ENCODE peak calls at places on chromosomes 16 and 17, in four cellular contexts. B, A, P and U are unnamed samples.
A peak's percentile ranks its signal among the peaks of the same experiment; 100 is the strongest.

GRCh38 chr17:2058521-2059124 is 3.7 kb downstream of the HIC1 start:
- DNase-seq in B (peak; percentile 80), A (peak; percentile 62), P (peak; percentile 52), U (peak; percentile 92)

GRCh38 chr17:21286771-21287702 is 2.5 kb downstream of the MAP2K3 start:
- DNase-seq in B (no peak), A (peak; percentile 38), P (no peak), U (no peak)

GRCh38 chr17:30414486-30414885 is 35.8 kb downstream of the CPD start:
- DNase-seq in B (no peak), A (no peak), P (no peak), U (no peak)

GRCh38 chr17:75268931-75269330 is 2.1 kb downstream of the MIF4GD start:
- DNase-seq in B (no peak), A (no peak), P (no peak), U (no peak)

GRCh38 chr16:35798885-35799426 is 2339.5 kb downstream of the TP53TG3F start:
- DNase-seq in B (no peak), A (no peak), P (no peak), U (no peak)

GRCh38 chr17:55238197-55238930 is 26.4 kb upstream of the HLF start:
- DNase-seq in B (peak; percentile 94), A (peak; percentile 97), P (peak; percentile 69), U (peak; percentile 97)

GRCh38 chr16:51722467-51722866 is 571.4 kb upstream of the SALL1 start:
- DNase-seq in B (no peak), A (no peak), P (no peak), U (no peak)

GRCh38 chr17:67818110-67819002 is 6.9 kb upstream of the BPTF start:
- DNase-seq in B (peak; percentile 43), A (peak; percentile 7), P (no peak), U (no peak)

GRCh38 chr17:65824901-65825300 is 263.5 kb upstream of the AXIN2 start:
- DNase-seq in B (no peak), A (no peak), P (no peak), U (no peak)

GRCh38 chr16:7086842-7087616 is 245.6 kb upstream of the RBFOX1 start:
- DNase-seq in B (no peak), A (no peak), P (no peak), U (no peak)

GRCh38 chr16:19804538-19805323 is 79.9 kb downstream of the GPRC5B start:
- DNase-seq in B (no peak), A (no peak), P (no peak), U (peak; percentile 80)

GRCh38 chr17:60656499-60656898 is 21.2 kb upstream of the BCAS3 start:
- DNase-seq in B (no peak), A (no peak), P (no peak), U (no peak)

GRCh38 chr17:47698749-47699535 is 5.0 kb downstream of the TBKBP1 start:
- DNase-seq in B (peak; percentile 91), A (peak; percentile 44), P (peak; percentile 70), U (peak; percentile 74)

GRCh38 chr16:79372504-79373184 is 227.9 kb downstream of the MAF start:
- DNase-seq in B (no peak), A (no peak), P (no peak), U (no peak)

GRCh38 chr16:11757671-11758545 is 15.3 kb upstream of the TXNDC11 start:
- DNase-seq in B (no peak), A (no peak), P (no peak), U (no peak)

GRCh38 chr16:81489547-81490267 is 45.1 kb downstream of the CMIP start:
- DNase-seq in B (peak; percentile 21), A (no peak), P (no peak), U (no peak)

GRCh38 chr16:68642436-68643064 is 2.6 kb upstream of the CDH3 start:
- DNase-seq in B (no peak), A (no peak), P (no peak), U (no peak)

GRCh38 chr16:9114842-9115241 is 23.4 kb downstream of the HAPSTR1 start:
- DNase-seq in B (no peak), A (no peak), P (no peak), U (no peak)

GRCh38 chr16:30053376-30054015 is 12.1 kb upstream of the ALDOA start:
- DNase-seq in B (no peak), A (no peak), P (no peak), U (no peak)

GRCh38 chr17:48127371-48128051 is 19.9 kb downstream of the SNX11 start:
- DNase-seq in B (no peak), A (no peak), P (no peak), U (no peak)

GRCh38 chr17:63544467-63545301 is 5.6 kb upstream of the DCAF7 start:
- DNase-seq in B (no peak), A (no peak), P (no peak), U (no peak)

GRCh38 chr16:3485097-3485470 is 10.2 kb downstream of the C16orf90 start:
- DNase-seq in B (no peak), A (no peak), P (no peak), U (no peak)

GRCh38 chr16:4604401-4604800 is 10.3 kb downstream of the UBALD1 start:
- DNase-seq in B (no peak), A (no peak), P (no peak), U (no peak)

GRCh38 chr16:20743591-20743990 is 2.0 kb upstream of the THUMPD1 start:
- DNase-seq in B (no peak), A (no peak), P (no peak), U (no peak)

GRCh38 chr16:56617212-56618085 is 8.1 kb upstream of the MT1E start:
- DNase-seq in B (no peak), A (no peak), P (peak; percentile 47), U (peak; percentile 92)

GRCh38 chr17:40329981-40330794 is 21.2 kb downstream of the RARA start:
- DNase-seq in B (no peak), A (no peak), P (no peak), U (peak; percentile 85)

GRCh38 chr17:6661464-6661848 is 9.9 kb downstream of the C17orf100 start:
- DNase-seq in B (no peak), A (no peak), P (no peak), U (no peak)

GRCh38 chr17:76048711-76049110 is 21.6 kb upstream of the EVPL start:
- DNase-seq in B (no peak), A (no peak), P (no peak), U (no peak)

GRCh38 chr17:75601057-75601987 is 13.7 kb downstream of the MYO15B start:
- DNase-seq in B (peak; percentile 70), A (peak; percentile 67), P (peak; percentile 51), U (peak; percentile 64)

GRCh38 chr17:78057113-78057740 is 71.3 kb downstream of the TMC6 start:
- DNase-seq in B (no peak), A (no peak), P (no peak), U (no peak)

GRCh38 chr16:28180660-28181556 is 30.9 kb downstream of the XPO6 start:
- DNase-seq in B (peak; percentile 33), A (no peak), P (no peak), U (no peak)

GRCh38 chr17:55699178-55699865 is 23.3 kb downstream of the TMEM100 start:
- DNase-seq in B (no peak), A (no peak), P (no peak), U (no peak)

GRCh38 chr17:51256101-51256500 is 3.7 kb downstream of the MBTD1 start:
- DNase-seq in B (no peak), A (no peak), P (no peak), U (no peak)

GRCh38 chr17:17151962-17152361 is 54.2 kb downstream of the PLD6 start:
- DNase-seq in B (no peak), A (no peak), P (no peak), U (peak; percentile 96)

GRCh38 chr16:55454861-55455260 is 24.1 kb upstream of the MMP2 start:
- DNase-seq in B (no peak), A (no peak), P (no peak), U (no peak)